ENCODE peak calls at places on chromosomes 4 and X, in five cellular contexts. Y, I, Q, T and D are unnamed samples. For H3K9me3, the result is how much of the 10 kb centered on the place peaks cover.

GRCh38 chr4:182905038-182905437 is 12.1 kb downstream of the DCTD start:
- DNase-seq in I (no peak), Y (no peak), Q (no peak), T (no peak), D (no peak)

GRCh38 chr4:7324651-7325121 is 110.0 kb downstream of the PSAPL1 start:
- DNase-seq in I (no peak), Q (no peak), Y (no peak), T (no peak), D (no peak)

GRCh38 chrX:130179579-130180215 is 7.9 kb downstream of the RAB33A start:
- DNase-seq in T (peak), Y (peak), Q (no peak), I (no peak), D (no peak)

GRCh38 chrX:147072747-147073146 is 258.2 kb upstream of the CXorf51A start:
- DNase-seq in I (no peak), T (peak), Q (no peak), Y (no peak), D (no peak)

GRCh38 chr4:4488405-4489404 is 53.1 kb downstream of the STX18 start:
- DNase-seq in I (peak), Q (peak), T (peak), Y (peak), D (peak)

GRCh38 chr4:154082760-154083530 is 294.1 kb upstream of the SFRP2 start:
- DNase-seq in I (peak), Y (no peak), Q (peak), T (peak), D (peak)

GRCh38 chr4:152374153-152374552 is 161.7 kb downstream of the FBXW7 start:
- DNase-seq in T (no peak), I (no peak), Q (no peak), Y (no peak), D (no peak)

GRCh38 chrX:2608638-2609430 is 82.3 kb upstream of the CD99 start:
- DNase-seq in I (peak), Q (peak), Y (peak), T (peak), D (peak)

GRCh38 chr4:89300490-89300889 is 7.1 kb downstream of the GPRIN3 start:
- DNase-seq in Q (no peak), I (no peak), Y (no peak), T (no peak), D (no peak)

GRCh38 chr4:77151246-77151645 is 5.8 kb upstream of the CCNG2 start:
- DNase-seq in Q (no peak), T (no peak), I (no peak), Y (no peak), D (no peak)

GRCh38 chrX:141341341-141341740 is 99.0 kb upstream of the SPANXC start:
- DNase-seq in Y (peak), Q (no peak), I (no peak), T (peak), D (no peak)

GRCh38 chrX:30572678-30573077 is 4.9 kb downstream of the TASL start:
- DNase-seq in T (no peak), Q (no peak), Y (no peak), I (no peak), D (no peak)

GRCh38 chr4:4618846-4619245 is 77.0 kb upstream of the STX18 start:
- DNase-seq in T (no peak), Q (no peak), I (no peak), Y (no peak), D (no peak)

GRCh38 chr4:82372502-82372873 is 1.3 kb downstream of the HNRNPD start:
- DNase-seq in Y (peak), Q (no peak), I (no peak), T (peak), D (no peak)

GRCh38 chrX:110317079-110317819 is 636 bp downstream of the AMMECR1 start:
- DNase-seq in Q (peak), Y (no peak), T (peak), I (peak), D (no peak)

GRCh38 chr4:172982151-172982590 is 186.4 kb upstream of the GALNT7 start:
- DNase-seq in Q (no peak), T (peak), Y (peak), I (no peak), D (no peak)

GRCh38 chr4:176422031-176422430 is 102.3 kb downstream of the SPCS3 start:
- DNase-seq in Q (no peak), Y (peak), T (no peak), I (no peak), D (no peak)

GRCh38 chr4:159070742-159071141 is 32.1 kb upstream of the RAPGEF2 start:
- DNase-seq in Y (peak), T (peak), I (no peak), Q (no peak), D (no peak)

GRCh38 chrX:75781618-75782017 is 3.4 kb downstream of the MAGEE2 start:
- DNase-seq in T (no peak), Y (no peak), Q (no peak), I (peak), D (no peak)

GRCh38 chr4:173288296-173288695 is 45.9 kb downstream of the HMGB2 start:
- DNase-seq in I (peak), Q (peak), T (peak), Y (peak), D (peak)

GRCh38 chr4:31007858-31008257 is 287.7 kb downstream of the PCDH7 start:
- DNase-seq in Q (no peak), I (no peak), Y (no peak), T (peak), D (no peak)

GRCh38 chr4:107939307-107939706 is 8.0 kb downstream of the CYP2U1 start:
- DNase-seq in Q (no peak), T (no peak), Y (peak), I (no peak), D (no peak)

GRCh38 chr4:145804134-145804533 is 124.2 kb downstream of the C4orf51 start:
- DNase-seq in Y (peak), I (no peak), Q (no peak), T (peak), D (no peak)

GRCh38 chrX:135931644-135932487 is 38.4 kb downstream of the SAGE1 start:
- DNase-seq in T (peak), I (peak), Y (peak), Q (peak), D (peak)

GRCh38 chr4:80213117-80213815 is 16.0 kb downstream of the PRDM8 start:
- DNase-seq in I (no peak), Q (no peak), Y (peak), T (peak), D (no peak)

GRCh38 chr4:55345980-55346850 is at the start of gene SRD5A3:
- DNase-seq in Q (peak), I (peak), Y (peak), T (peak), D (peak)
- H2AK5ac ChIP-seq in Q (no peak), I (peak), Y (no peak), T (no peak), D (no peak)

GRCh38 chrX:118348186-118348810 is 2.4 kb downstream of the WDR44 start:
- DNase-seq in T (no peak), Y (no peak), I (no peak), Q (no peak), D (no peak)

GRCh38 chrX:118350715-118351114 is 4.8 kb downstream of the WDR44 start:
- DNase-seq in Y (no peak), Q (no peak), I (no peak), T (no peak), D (no peak)

GRCh38 chrX:118350221-118350620 is 4.3 kb downstream of the WDR44 start:
- DNase-seq in I (no peak), Y (peak), Q (no peak), T (peak), D (no peak)

GRCh38 chrX:118347131-118347530 is 1.2 kb downstream of the WDR44 start:
- DNase-seq in Q (no peak), T (peak), Y (peak), I (no peak), D (no peak)

DNA sequence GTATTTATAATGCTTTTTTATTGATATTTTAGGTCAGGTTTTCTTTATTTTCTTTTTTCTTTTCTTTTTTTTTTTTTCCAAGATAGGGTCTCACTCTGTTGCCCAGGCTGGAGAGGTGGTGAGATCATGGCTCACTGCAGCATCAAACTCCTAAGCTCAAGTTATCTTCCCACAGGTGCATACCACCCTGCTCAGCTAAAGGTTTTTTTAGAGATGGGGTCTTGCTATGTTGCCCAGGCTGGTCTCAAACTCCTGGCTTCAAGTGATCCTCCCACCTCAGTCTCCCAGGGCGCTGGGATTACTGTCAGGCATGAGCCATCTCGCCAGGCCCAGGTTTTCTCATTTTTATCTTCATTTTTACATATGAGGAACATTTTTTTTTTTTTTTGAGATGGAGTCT is 3.3 kb downstream of the WDR44 start:
- DNase-seq in Y (no peak), T (no peak), Q (no peak), I (no peak), D (no peak)
- H3K9me3 ChIP-seq in Y (under half), T (under half), Q (under half), I (under half), D (under half)

GRCh38 chrX:38151426-38151825 is 69.2 kb downstream of the SRPX start:
- DNase-seq in I (no peak), Y (peak), Q (no peak), T (peak), D (no peak)
- H2AK5ac ChIP-seq in I (no peak), Y (no peak), Q (no peak), T (no peak), D (no peak)

DNA sequence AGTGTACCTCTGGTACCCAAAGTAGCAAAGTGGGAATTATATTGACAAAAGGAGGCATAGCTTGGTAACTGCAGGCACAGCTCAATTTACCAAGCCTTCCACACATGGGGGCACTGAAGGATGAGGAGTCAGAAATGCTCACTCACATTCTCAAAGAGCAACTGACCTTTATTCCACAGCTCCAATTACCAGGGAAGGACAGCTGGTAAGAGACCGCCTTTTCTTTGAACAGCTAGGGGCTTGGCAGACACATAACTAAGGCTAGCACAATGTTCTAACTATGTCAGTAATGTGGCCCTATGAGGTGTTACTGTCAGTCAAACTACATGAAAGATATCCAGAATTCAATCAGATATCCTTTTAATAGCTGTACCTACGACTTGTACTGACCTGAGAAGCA is 20.5 kb upstream of the STS start:
- DNase-seq in I (peak), T (no peak), Y (no peak), Q (no peak), D (no peak)
- H3K9me3 ChIP-seq in I (under half), T (under half), Y (under half), Q (under half), D (under half)

GRCh38 chrX:13334491-13334890 is 14.6 kb upstream of the ATXN3L start:
- DNase-seq in Y (peak), I (no peak), T (no peak), Q (no peak), D (no peak)

GRCh38 chrX:13341491-13342101 is 21.7 kb upstream of the ATXN3L start:
- DNase-seq in Q (no peak), I (no peak), T (no peak), Y (peak), D (no peak)

GRCh38 chrX:13339607-13340006 is 19.8 kb upstream of the ATXN3L start:
- DNase-seq in T (no peak), Y (no peak), Q (no peak), I (no peak), D (no peak)

GRCh38 chrX:13340182-13340791 is 20.4 kb upstream of the ATXN3L start:
- DNase-seq in T (no peak), Y (peak), I (no peak), Q (no peak), D (no peak)

GRCh38 chrX:13338985-13339384 is 19.1 kb upstream of the ATXN3L start:
- DNase-seq in Y (no peak), T (no peak), I (no peak), Q (no peak), D (no peak)
- H2AK5ac ChIP-seq in Y (no peak), T (peak), I (no peak), Q (no peak), D (no peak)

DNA sequence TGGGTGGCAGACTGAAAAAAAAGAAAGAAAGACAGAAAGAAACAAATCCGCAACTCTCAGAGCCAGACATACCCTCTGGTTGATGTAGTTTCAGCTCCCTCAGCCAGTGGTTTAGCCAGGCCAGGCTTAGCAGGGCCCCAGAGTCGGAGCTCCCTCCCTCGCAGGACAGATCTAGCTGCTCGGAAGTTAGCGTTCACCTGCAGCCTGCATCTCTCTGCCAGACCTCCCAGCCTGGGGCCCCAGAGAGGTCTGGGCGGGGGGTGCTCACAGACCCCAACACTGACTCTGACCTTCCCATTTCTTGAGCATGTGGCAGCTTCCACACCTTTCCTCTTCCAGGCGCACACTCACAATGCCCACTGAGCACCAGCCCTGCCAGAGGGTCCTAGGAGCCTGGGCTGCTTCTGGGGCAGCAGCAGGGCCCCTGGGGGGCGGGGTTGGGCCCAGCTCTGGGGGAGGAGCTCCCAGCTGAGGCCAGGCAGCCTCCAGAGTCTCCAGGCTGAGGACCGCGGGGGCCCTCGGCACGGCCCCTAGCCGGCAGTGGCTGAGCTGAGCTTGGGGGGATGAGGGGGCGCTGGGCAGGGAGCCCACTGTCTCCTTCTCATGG is 4.8 kb upstream of the ZNF185 start:
- DNase-seq in I (no peak), T (no peak), Y (no peak), Q (no peak), D (peak)
- H3K9me3 ChIP-seq in I (under half), T (under half), Y (under half), Q (under half), D (under half)

GRCh38 chr4:84803121-84803520 is 163.4 kb downstream of the WDFY3 start:
- DNase-seq in Y (no peak), Q (no peak), I (no peak), T (no peak), D (no peak)
- H2AK5ac ChIP-seq in Y (no peak), Q (no peak), I (no peak), T (no peak), D (no peak)